ENCODE peak calls at places on chromosomes 11 and 22, in four cellular contexts. W is GM12891, S is K562, V is GM12878. Y is an unnamed sample.

GRCh38 chr11:72774499-72774898 is 19.3 kb downstream of the STARD10 start:
- DNase-seq in W (no peak), S (no peak), V (no peak), Y (no peak)

GRCh38 chr11:57205046-57205671 is 23.4 kb downstream of the LRRC55 start:
- DNase-seq in W (no peak), S (no peak), V (no peak), Y (no peak)

GRCh38 chr11:108115495-108116140 is 5.7 kb upstream of the ACAT1 start:
- DNase-seq in W (no peak), S (no peak), V (no peak), Y (no peak)

GRCh38 chr22:41308544-41308947 is 7.2 kb downstream of the ZC3H7B start:
- DNase-seq in W (no peak), S (no peak), V (no peak), Y (no peak)

GRCh38 chr11:69637601-69637955 is 3.4 kb upstream of the CCND1 start:
- DNase-seq in W (no peak), S (no peak), V (no peak), Y (no peak)

GRCh38 chr11:68127791-68128681 is 6.8 kb upstream of the CHKA start:
- DNase-seq in W (no peak), S (peak), V (no peak), Y (no peak)

GRCh38 chr11:62001450-62002178 is 34.2 kb upstream of the FTH1 start:
- DNase-seq in W (no peak), S (no peak), V (no peak), Y (no peak)

GRCh38 chr11:47391077-47391583 is 12.8 kb upstream of the SPI1 start:
- DNase-seq in W (no peak), S (no peak), V (no peak), Y (peak)

GRCh38 chr22:43310311-43310710 is 32.9 kb downstream of the SCUBE1 start:
- DNase-seq in W (no peak), S (peak), V (no peak), Y (no peak)

GRCh38 chr11:75152090-75152489 is 1.2 kb downstream of the SLCO2B1 start:
- DNase-seq in W (no peak), S (no peak), V (no peak), Y (no peak)

GRCh38 chr11:125902315-125902926 is 585 bp downstream of the PUS3 start:
- DNase-seq in W (no peak), S (no peak), V (no peak), Y (no peak)

GRCh38 chr22:40720538-40721256 is 41.4 kb downstream of the MCHR1 start:
- DNase-seq in W (no peak), S (no peak), V (no peak), Y (no peak)

GRCh38 chr11:119584193-119585037 is 144.6 kb downstream of the NECTIN1 start:
- DNase-seq in W (peak), S (peak), V (no peak), Y (peak)

GRCh38 chr11:35850191-35850590 is 93.7 kb upstream of the LDLRAD3 start:
- DNase-seq in W (no peak), S (no peak), V (no peak), Y (no peak)

GRCh38 chr22:41846268-41847002 is 13.5 kb downstream of the SREBF2 start:
- DNase-seq in W (no peak), S (peak), V (no peak), Y (no peak)

GRCh38 chr11:64150481-64151239 is 15.3 kb downstream of the MACROD1 start:
- DNase-seq in W (no peak), S (no peak), V (no peak), Y (no peak)

GRCh38 chr22:39690901-39691620 is 120.5 kb downstream of the CACNA1I start:
- DNase-seq in W (no peak), S (peak), V (no peak), Y (no peak)

GRCh38 chr11:12377824-12378593 is 638 bp downstream of the PARVA start:
- DNase-seq in W (no peak), S (no peak), V (no peak), Y (no peak)

GRCh38 chr11:27726981-27727380 is 26.7 kb upstream of the BDNF start:
- DNase-seq in W (no peak), S (no peak), V (no peak), Y (no peak)

GRCh38 chr22:19785461-19786263 is 25.1 kb downstream of the TBX1 start:
- DNase-seq in W (no peak), S (no peak), V (no peak), Y (no peak)

GRCh38 chr11:32173435-32173834 is 82.6 kb downstream of the RCN1 start:
- DNase-seq in W (peak), S (peak), V (no peak), Y (peak)

GRCh38 chr11:35916270-35916669 is 27.6 kb upstream of the LDLRAD3 start:
- DNase-seq in W (no peak), S (no peak), V (no peak), Y (no peak)

GRCh38 chr11:86453290-86454030 is 78.8 kb downstream of the CCDC81 start:
- DNase-seq in W (no peak), S (no peak), V (no peak), Y (no peak)

GRCh38 chr11:116644948-116645305 is 127.9 kb downstream of the BUD13 start:
- DNase-seq in W (no peak), S (no peak), V (no peak), Y (no peak)

GRCh38 chr22:37747090-37747714 is 50.4 kb downstream of the TRIOBP start:
- DNase-seq in W (no peak), S (no peak), V (no peak), Y (no peak)

GRCh38 chr11:82978422-82979099 is 77.0 kb downstream of the DDIAS start:
- DNase-seq in W (no peak), S (no peak), V (peak), Y (no peak)
- TF ChIP-seq SPI1 in W (no peak), S (no peak), V (no peak), Y (no peak)

GRCh38 chr11:133699071-133699470 is 146.2 kb downstream of the SPATA19 start:
- DNase-seq in W (no peak), S (no peak), V (no peak), Y (no peak)
- TF ChIP-seq SPI1 in W (no peak), S (no peak), V (no peak), Y (no peak)

GRCh38 chr11:46216040-46216764 is 61.3 kb upstream of the CREB3L1 start:
- DNase-seq in W (no peak), S (no peak), V (no peak), Y (no peak)

GRCh38 chr11:46222485-46223251 is 54.8 kb upstream of the CREB3L1 start:
- DNase-seq in W (no peak), S (peak), V (no peak), Y (no peak)

GRCh38 chr11:46223252-46223513 is 54.3 kb upstream of the CREB3L1 start:
- DNase-seq in W (no peak), S (no peak), V (no peak), Y (no peak)

GRCh38 chr11:46216765-46217089 is 60.7 kb upstream of the CREB3L1 start:
- DNase-seq in W (no peak), S (no peak), V (no peak), Y (no peak)

DNA sequence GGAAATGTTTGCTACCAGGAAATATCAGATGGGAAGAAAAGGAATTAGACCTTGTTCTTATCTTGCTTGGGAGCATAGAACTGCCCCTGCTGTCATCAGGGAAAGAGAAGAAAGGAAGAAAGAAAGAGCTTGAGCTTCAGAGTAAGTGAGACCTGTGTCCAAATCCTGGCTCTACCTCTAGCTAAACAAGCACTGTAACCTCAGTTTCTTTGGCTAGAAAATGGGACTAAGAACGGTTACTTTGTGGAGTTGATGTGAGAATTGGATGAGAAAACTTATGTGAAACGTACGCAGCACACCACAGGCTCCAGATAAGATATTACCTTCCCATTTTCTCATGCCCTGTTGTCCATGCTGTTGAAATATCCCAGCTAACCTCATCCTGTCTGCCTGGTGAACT is 57.1 kb upstream of the CREB3L1 start:
- DNase-seq in W (no peak), S (no peak), V (no peak), Y (no peak)
- TF ChIP-seq SPI1 in W (no peak), S (no peak), V (no peak), Y (no peak)

GRCh38 chr11:109401532-109401931 is 20.5 kb upstream of the C11orf87 start:
- DNase-seq in W (no peak), S (no peak), V (no peak), Y (no peak)

DNA sequence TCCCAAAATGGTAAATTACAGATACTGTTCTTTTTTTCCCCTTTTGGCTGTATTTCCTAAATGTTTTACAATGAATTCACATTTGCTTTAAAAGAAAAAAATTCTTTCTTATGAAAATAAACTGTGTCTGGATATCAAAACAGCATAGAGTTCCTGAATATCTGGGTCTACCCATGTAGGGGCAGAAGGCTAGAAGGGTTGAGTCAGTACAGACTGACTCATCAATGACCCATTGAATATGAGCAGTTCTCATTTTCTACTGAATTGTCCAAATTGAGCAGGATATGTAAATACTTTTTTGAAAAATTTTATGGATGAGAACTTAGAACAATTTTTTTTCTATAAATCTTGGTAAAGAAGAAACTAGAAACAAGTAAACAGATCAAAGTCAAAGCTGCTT is 16.3 kb upstream of the C11orf87 start:
- DNase-seq in W (no peak), S (no peak), V (no peak), Y (no peak)
- TF ChIP-seq SPI1 in W (no peak), S (no peak), V (no peak), Y (no peak)